ENCODE peak calls at places on chromosome 9, in four cellular contexts. U is NCI-H510A treated with DMSO at 0.1 percent for 48 hours, R is transverse colon, G is bronchial epithelial cell. V is an unnamed sample.

GRCh38 chr9:128552744-128553221 is 396 bp downstream of the SPTAN1 start:
- DNase-seq in R (peak), G (no peak), U (no peak), V (peak)

GRCh38 chr9:108212179-108212578 is 643.6 kb downstream of the ACTL7B start:
- DNase-seq in R (peak), U (no peak), G (no peak), V (no peak)

GRCh38 chr9:14056235-14056930 is 257.6 kb downstream of the NFIB start:
- DNase-seq in G (no peak), R (no peak), U (no peak), V (no peak)

GRCh38 chr9:130932220-130933069 is 6.6 kb downstream of the FIBCD1 start:
- DNase-seq in R (no peak), G (no peak), U (no peak), V (no peak)

GRCh38 chr9:93612052-93612795 is 35.8 kb downstream of the PHF2 start:
- DNase-seq in G (no peak), U (no peak), R (no peak), V (no peak)

GRCh38 chr9:85178486-85178885 is 509.0 kb downstream of the NTRK2 start:
- DNase-seq in U (peak), G (peak), R (no peak), V (peak)

GRCh38 chr9:85349046-85349445 is 392.7 kb downstream of the AGTPBP1 start:
- DNase-seq in G (no peak), U (no peak), R (no peak), V (no peak)

GRCh38 chr9:119273325-119273904 is 95.8 kb downstream of the BRINP1 start:
- DNase-seq in G (peak), U (no peak), R (no peak), V (no peak)

V was measured in foreskin keratinocyte.